ENCODE peak calls at places on chromosomes 7 and 10, in five cellular contexts. One of them, this sample, is unnamed.

GRCh38 chr7:877312-878232 is 1.2 kb downstream of the GET4 start:
- DNase-seq in WTC11: no peak
- DNase-seq in GM19239: no peak
- DNase-seq in effector memory CD8-positive, alpha-beta T cell: no peak
- DNase-seq in foreskin fibroblast: no peak
- DNase-seq in this sample: no peak

GRCh38 chr7:149430197-149430596 is 30.7 kb downstream of the ZNF777 start:
- DNase-seq in WTC11: no peak
- DNase-seq in GM19239: no peak
- DNase-seq in effector memory CD8-positive, alpha-beta T cell: no peak
- DNase-seq in foreskin fibroblast: no peak
- DNase-seq in this sample: no peak

GRCh38 chr10:52409195-52409594 is 95.1 kb downstream of the DKK1 start:
- DNase-seq in WTC11: no peak
- DNase-seq in GM19239: no peak
- DNase-seq in effector memory CD8-positive, alpha-beta T cell: no peak
- DNase-seq in foreskin fibroblast: no peak
- DNase-seq in this sample: no peak

GRCh38 chr10:16242859-16243613 is 193.8 kb upstream of the PTER start:
- DNase-seq in WTC11: no peak
- DNase-seq in GM19239: no peak
- DNase-seq in effector memory CD8-positive, alpha-beta T cell: no peak
- DNase-seq in foreskin fibroblast: no peak
- DNase-seq in this sample: no peak

GRCh38 chr7:107972986-107973385 is 30.0 kb downstream of the LAMB1 start:
- DNase-seq in WTC11: no peak
- DNase-seq in GM19239: no peak
- DNase-seq in effector memory CD8-positive, alpha-beta T cell: no peak
- DNase-seq in foreskin fibroblast: no peak
- DNase-seq in this sample: no peak

GRCh38 chr7:71507665-71508064 is 375.7 kb downstream of the GALNT17 start:
- DNase-seq in WTC11: no peak
- DNase-seq in GM19239: no peak
- DNase-seq in effector memory CD8-positive, alpha-beta T cell: no peak
- DNase-seq in foreskin fibroblast: no peak
- DNase-seq in this sample: no peak

GRCh38 chr10:133163889-133164815 is 4.1 kb downstream of the KNDC1 start:
- DNase-seq in WTC11: peak
- DNase-seq in GM19239: no peak
- DNase-seq in effector memory CD8-positive, alpha-beta T cell: no peak
- DNase-seq in foreskin fibroblast: no peak
- DNase-seq in this sample: no peak

GRCh38 chr10:100571069-100571817 is 35.5 kb downstream of the HIF1AN start:
- DNase-seq in WTC11: no peak
- DNase-seq in GM19239: no peak
- DNase-seq in effector memory CD8-positive, alpha-beta T cell: no peak
- DNase-seq in foreskin fibroblast: no peak
- DNase-seq in this sample: no peak

This sample was measured in brain pericyte.